ENCODE peak calls at places on chromosomes 2 and 18, in nine cellular contexts. One of them, this sample, is unnamed.

GRCh38 chr2:55511508-55512124 is 7.9 kb upstream of the CFAP36 start:
- DNase-seq in ascending aorta: no peak
- DNase-seq in pancreas: no peak
- DNase-seq in choroid plexus epithelial cell: peak; percentile 66
- DNase-seq in OCI-LY7: peak; percentile 7
- DNase-seq in MCF 10A: peak; percentile 61
- DNase-seq in mammary epithelial cell: peak; percentile 46
- DNase-seq in HFFc6: peak; percentile 50
- DNase-seq in heart left ventricle: no peak
- DNase-seq in this sample: peak; percentile 45

GRCh38 chr2:234003972-234004617 is 46.4 kb upstream of the SPP2 start:
- DNase-seq in mammary epithelial cell: peak; percentile 89
- DNase-seq in ascending aorta: no peak
- DNase-seq in heart left ventricle: no peak
- DNase-seq in HFFc6: peak; percentile 85
- DNase-seq in choroid plexus epithelial cell: peak; percentile 91
- DNase-seq in MCF 10A: peak; percentile 94
- DNase-seq in pancreas: no peak
- DNase-seq in OCI-LY7: no peak
- DNase-seq in this sample: peak; percentile 81

GRCh38 chr2:105621038-105621437 is 123.7 kb upstream of the NCK2 start:
- DNase-seq in OCI-LY7: no peak
- DNase-seq in ascending aorta: peak; percentile 22
- DNase-seq in HFFc6: no peak
- DNase-seq in mammary epithelial cell: no peak
- DNase-seq in MCF 10A: no peak
- DNase-seq in pancreas: no peak
- DNase-seq in choroid plexus epithelial cell: no peak
- DNase-seq in heart left ventricle: no peak
- DNase-seq in this sample: no peak

GRCh38 chr2:7133521-7133920 is 216.3 kb downstream of the RNF144A start:
- DNase-seq in ascending aorta: no peak
- DNase-seq in OCI-LY7: no peak
- DNase-seq in mammary epithelial cell: no peak
- DNase-seq in pancreas: no peak
- DNase-seq in choroid plexus epithelial cell: peak; percentile 41
- DNase-seq in heart left ventricle: no peak
- DNase-seq in MCF 10A: peak; percentile 28
- DNase-seq in HFFc6: no peak
- DNase-seq in this sample: peak; percentile 36

GRCh38 chr2:6368271-6368670 is 497.4 kb downstream of the CMPK2 start:
- DNase-seq in mammary epithelial cell: no peak
- DNase-seq in choroid plexus epithelial cell: peak; percentile 65
- DNase-seq in heart left ventricle: no peak
- DNase-seq in pancreas: no peak
- DNase-seq in OCI-LY7: no peak
- DNase-seq in ascending aorta: no peak
- DNase-seq in HFFc6: peak; percentile 58
- DNase-seq in MCF 10A: no peak
- DNase-seq in this sample: no peak

GRCh38 chr18:3914833-3915598 is 465.0 kb downstream of the TGIF1 start:
- DNase-seq in OCI-LY7: peak; percentile 91
- DNase-seq in MCF 10A: no peak
- DNase-seq in heart left ventricle: no peak
- DNase-seq in pancreas: no peak
- DNase-seq in HFFc6: no peak
- DNase-seq in ascending aorta: no peak
- DNase-seq in choroid plexus epithelial cell: no peak
- DNase-seq in mammary epithelial cell: peak; percentile 56
- DNase-seq in this sample: no peak

GRCh38 chr2:177812713-177813396 is 259.7 kb downstream of the PDE11A start:
- DNase-seq in HFFc6: no peak
- DNase-seq in ascending aorta: no peak
- DNase-seq in mammary epithelial cell: no peak
- DNase-seq in pancreas: no peak
- DNase-seq in choroid plexus epithelial cell: no peak
- DNase-seq in OCI-LY7: no peak
- DNase-seq in heart left ventricle: no peak
- DNase-seq in MCF 10A: no peak
- DNase-seq in this sample: peak; percentile 2

GRCh38 chr2:216362730-216363129 is 9.6 kb downstream of the MARCHF4 start:
- DNase-seq in heart left ventricle: no peak
- DNase-seq in pancreas: peak; percentile 54
- DNase-seq in OCI-LY7: no peak
- DNase-seq in ascending aorta: no peak
- DNase-seq in mammary epithelial cell: peak; percentile 88
- DNase-seq in HFFc6: peak; percentile 41
- DNase-seq in choroid plexus epithelial cell: peak; percentile 85
- DNase-seq in MCF 10A: peak; percentile 97
- DNase-seq in this sample: no peak

GRCh38 chr18:47931707-47932103 is 1.2 kb upstream of the SMAD2 start:
- DNase-seq in pancreas: peak; percentile 32
- DNase-seq in heart left ventricle: peak; percentile 14
- DNase-seq in HFFc6: no peak
- DNase-seq in ascending aorta: no peak
- DNase-seq in OCI-LY7: peak; percentile 59
- DNase-seq in choroid plexus epithelial cell: peak; percentile 42
- DNase-seq in MCF 10A: peak; percentile 45
- DNase-seq in mammary epithelial cell: no peak
- DNase-seq in this sample: peak; percentile 52

GRCh38 chr2:138137949-138138348 is 173.7 kb downstream of the HNMT start:
- DNase-seq in MCF 10A: no peak
- DNase-seq in mammary epithelial cell: no peak
- DNase-seq in choroid plexus epithelial cell: no peak
- DNase-seq in HFFc6: no peak
- DNase-seq in heart left ventricle: no peak
- DNase-seq in OCI-LY7: no peak
- DNase-seq in ascending aorta: no peak
- DNase-seq in pancreas: no peak
- DNase-seq in this sample: no peak

GRCh38 chr2:30037016-30037415 is 109.8 kb upstream of the YPEL5 start:
- DNase-seq in HFFc6: no peak
- DNase-seq in OCI-LY7: no peak
- DNase-seq in MCF 10A: no peak
- DNase-seq in ascending aorta: no peak
- DNase-seq in heart left ventricle: no peak
- DNase-seq in choroid plexus epithelial cell: no peak
- DNase-seq in pancreas: no peak
- DNase-seq in mammary epithelial cell: peak; percentile 8
- DNase-seq in this sample: no peak

GRCh38 chr2:66509326-66509811 is 74.4 kb downstream of the MEIS1 start:
- DNase-seq in mammary epithelial cell: peak; percentile 15
- DNase-seq in OCI-LY7: no peak
- DNase-seq in HFFc6: peak; percentile 62
- DNase-seq in heart left ventricle: no peak
- DNase-seq in MCF 10A: peak; percentile 5
- DNase-seq in pancreas: no peak
- DNase-seq in ascending aorta: no peak
- DNase-seq in choroid plexus epithelial cell: peak; percentile 32
- DNase-seq in this sample: no peak

GRCh38 chr2:98634406-98635092 is 26.2 kb downstream of the UNC50 start:
- DNase-seq in pancreas: no peak
- DNase-seq in heart left ventricle: no peak
- DNase-seq in choroid plexus epithelial cell: peak; percentile 20
- DNase-seq in HFFc6: no peak
- DNase-seq in ascending aorta: no peak
- DNase-seq in MCF 10A: peak; percentile 30
- DNase-seq in mammary epithelial cell: peak; percentile 1
- DNase-seq in OCI-LY7: no peak
- DNase-seq in this sample: peak; percentile 8

GRCh38 chr18:1585881-1586488 is 681.3 kb downstream of the ADCYAP1 start:
- DNase-seq in OCI-LY7: peak; percentile 38
- DNase-seq in choroid plexus epithelial cell: peak; percentile 62
- DNase-seq in mammary epithelial cell: peak; percentile 13
- DNase-seq in ascending aorta: no peak
- DNase-seq in MCF 10A: peak; percentile 45
- DNase-seq in pancreas: no peak
- DNase-seq in heart left ventricle: no peak
- DNase-seq in HFFc6: peak; percentile 28
- DNase-seq in this sample: no peak
- TF ChIP-seq CTCF in OCI-LY7: peak; percentile 82
- TF ChIP-seq CTCF in choroid plexus epithelial cell: peak; percentile 57
- TF ChIP-seq CTCF in mammary epithelial cell: peak; percentile 25
- TF ChIP-seq CTCF in ascending aorta: no peak
- TF ChIP-seq CTCF in MCF 10A: peak; percentile 39
- TF ChIP-seq CTCF in pancreas: peak; percentile 31
- TF ChIP-seq CTCF in heart left ventricle: peak; percentile 64
- TF ChIP-seq CTCF in HFFc6: peak; percentile 76
- TF ChIP-seq CTCF in this sample: peak; percentile 42

GRCh38 chr2:64120008-64120407 is 24.2 kb downstream of the PELI1 start:
- DNase-seq in choroid plexus epithelial cell: no peak
- DNase-seq in mammary epithelial cell: no peak
- DNase-seq in heart left ventricle: no peak
- DNase-seq in ascending aorta: no peak
- DNase-seq in MCF 10A: no peak
- DNase-seq in OCI-LY7: no peak
- DNase-seq in pancreas: no peak
- DNase-seq in HFFc6: no peak
- DNase-seq in this sample: no peak

GRCh38 chr2:64122358-64122757 is 21.9 kb downstream of the PELI1 start:
- DNase-seq in choroid plexus epithelial cell: no peak
- DNase-seq in mammary epithelial cell: no peak
- DNase-seq in HFFc6: no peak
- DNase-seq in ascending aorta: no peak
- DNase-seq in pancreas: no peak
- DNase-seq in heart left ventricle: no peak
- DNase-seq in MCF 10A: no peak
- DNase-seq in OCI-LY7: peak; percentile 35
- DNase-seq in this sample: no peak

GRCh38 chr2:64119369-64119768 is 24.9 kb downstream of the PELI1 start:
- DNase-seq in pancreas: no peak
- DNase-seq in mammary epithelial cell: peak; percentile 46
- DNase-seq in MCF 10A: no peak
- DNase-seq in HFFc6: no peak
- DNase-seq in choroid plexus epithelial cell: no peak
- DNase-seq in ascending aorta: no peak
- DNase-seq in OCI-LY7: no peak
- DNase-seq in heart left ventricle: no peak
- DNase-seq in this sample: no peak

GRCh38 chr2:64123740-64124139 is 20.5 kb downstream of the PELI1 start:
- DNase-seq in MCF 10A: no peak
- DNase-seq in choroid plexus epithelial cell: no peak
- DNase-seq in ascending aorta: no peak
- DNase-seq in HFFc6: no peak
- DNase-seq in mammary epithelial cell: no peak
- DNase-seq in heart left ventricle: no peak
- DNase-seq in OCI-LY7: no peak
- DNase-seq in pancreas: no peak
- DNase-seq in this sample: no peak

GRCh38 chr2:64120928-64121327 is 23.3 kb downstream of the PELI1 start:
- DNase-seq in pancreas: no peak
- DNase-seq in OCI-LY7: no peak
- DNase-seq in HFFc6: no peak
- DNase-seq in mammary epithelial cell: peak; percentile 80
- DNase-seq in heart left ventricle: no peak
- DNase-seq in choroid plexus epithelial cell: no peak
- DNase-seq in ascending aorta: no peak
- DNase-seq in MCF 10A: peak; percentile 59
- DNase-seq in this sample: peak; percentile 41
- TF ChIP-seq CTCF in pancreas: no peak
- TF ChIP-seq CTCF in OCI-LY7: no peak
- TF ChIP-seq CTCF in HFFc6: no peak
- TF ChIP-seq CTCF in mammary epithelial cell: no peak
- TF ChIP-seq CTCF in heart left ventricle: no peak
- TF ChIP-seq CTCF in choroid plexus epithelial cell: no peak
- TF ChIP-seq CTCF in ascending aorta: no peak
- TF ChIP-seq CTCF in MCF 10A: no peak
- TF ChIP-seq CTCF in this sample: no peak

GRCh38 chr18:7259482-7259881 is 28.6 kb downstream of the LRRC30 start:
- DNase-seq in choroid plexus epithelial cell: no peak
- DNase-seq in ascending aorta: no peak
- DNase-seq in mammary epithelial cell: no peak
- DNase-seq in OCI-LY7: no peak
- DNase-seq in MCF 10A: no peak
- DNase-seq in pancreas: no peak
- DNase-seq in heart left ventricle: no peak
- DNase-seq in HFFc6: no peak
- DNase-seq in this sample: no peak
- TF ChIP-seq CTCF in choroid plexus epithelial cell: no peak
- TF ChIP-seq CTCF in ascending aorta: no peak
- TF ChIP-seq CTCF in mammary epithelial cell: no peak
- TF ChIP-seq CTCF in OCI-LY7: no peak
- TF ChIP-seq CTCF in MCF 10A: no peak
- TF ChIP-seq CTCF in pancreas: no peak
- TF ChIP-seq CTCF in heart left ventricle: no peak
- TF ChIP-seq CTCF in HFFc6: no peak
- TF ChIP-seq CTCF in this sample: no peak

DNA sequence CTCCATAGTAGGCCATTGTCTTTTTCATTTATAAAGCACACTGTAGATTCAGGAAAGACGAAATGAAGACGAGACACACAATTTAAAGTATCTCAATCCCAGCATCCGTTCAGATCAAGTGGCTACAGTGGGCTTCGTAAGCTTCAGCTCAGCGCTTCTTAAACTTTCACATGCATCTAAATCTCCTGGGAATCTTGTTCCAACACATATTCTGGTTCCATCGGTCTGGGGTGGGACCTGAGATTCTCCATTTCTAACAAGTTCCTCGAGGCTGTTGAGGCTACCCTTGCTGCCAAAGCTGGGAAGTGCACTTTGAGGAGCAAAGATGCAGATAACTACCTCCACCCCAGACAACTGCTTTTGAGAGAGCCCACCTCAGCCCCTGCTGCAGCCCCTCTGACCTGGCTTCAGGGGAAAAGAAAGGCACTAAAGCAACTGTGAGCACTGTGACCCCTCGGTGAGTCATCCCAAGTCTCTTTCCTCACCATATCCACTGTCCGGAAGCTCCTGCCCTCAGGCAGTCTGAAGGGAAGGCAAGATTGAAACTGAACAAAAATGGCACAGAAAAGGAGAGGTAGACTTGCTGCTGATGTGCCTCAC is 201.1 kb upstream of the FBXO11 start:
- DNase-seq in choroid plexus epithelial cell: peak; percentile 76
- DNase-seq in mammary epithelial cell: peak; percentile 91
- DNase-seq in pancreas: no peak
- DNase-seq in MCF 10A: peak; percentile 97
- DNase-seq in OCI-LY7: no peak
- DNase-seq in ascending aorta: no peak
- DNase-seq in heart left ventricle: no peak
- DNase-seq in HFFc6: peak; percentile 87
- DNase-seq in this sample: peak; percentile 22
- TF ChIP-seq CTCF in choroid plexus epithelial cell: peak; percentile 50
- TF ChIP-seq CTCF in mammary epithelial cell: no peak
- TF ChIP-seq CTCF in pancreas: no peak
- TF ChIP-seq CTCF in MCF 10A: no peak
- TF ChIP-seq CTCF in OCI-LY7: no peak
- TF ChIP-seq CTCF in ascending aorta: no peak
- TF ChIP-seq CTCF in heart left ventricle: no peak
- TF ChIP-seq CTCF in HFFc6: no peak
- TF ChIP-seq CTCF in this sample: no peak

GRCh38 chr18:11733031-11733430 is 44.0 kb downstream of the GNAL start:
- DNase-seq in HFFc6: peak; percentile 25
- DNase-seq in ascending aorta: peak; percentile 74
- DNase-seq in mammary epithelial cell: peak; percentile 63
- DNase-seq in MCF 10A: peak; percentile 75
- DNase-seq in pancreas: peak; percentile 78
- DNase-seq in OCI-LY7: peak; percentile 71
- DNase-seq in choroid plexus epithelial cell: peak; percentile 80
- DNase-seq in heart left ventricle: peak; percentile 63
- DNase-seq in this sample: peak; percentile 82
- TF ChIP-seq CTCF in HFFc6: peak; percentile 98
- TF ChIP-seq CTCF in ascending aorta: peak; percentile 60
- TF ChIP-seq CTCF in mammary epithelial cell: peak; percentile 87
- TF ChIP-seq CTCF in MCF 10A: peak; percentile 90
- TF ChIP-seq CTCF in pancreas: peak; percentile 91
- TF ChIP-seq CTCF in OCI-LY7: peak; percentile 93
- TF ChIP-seq CTCF in choroid plexus epithelial cell: peak; percentile 90
- TF ChIP-seq CTCF in heart left ventricle: peak; percentile 87
- TF ChIP-seq CTCF in this sample: peak; percentile 96